ENCODE peak calls at places on chromosomes 4 and X, in ten cellular contexts. One of them, this sample, is unnamed.

GRCh38 chr4:3253808-3254207 is 4.8 kb downstream of the MSANTD1 start:
- DNase-seq in GM19239: no peak
- DNase-seq in RPMI7951: no peak
- DNase-seq in NCI-H510A treated with DMSO at 0.1 percent for 48 hours: no peak
- DNase-seq in iPS DF 6.9: no peak
- DNase-seq in psoas muscle: peak
- DNase-seq in EL: no peak
- DNase-seq in endothelial cell: no peak
- DNase-seq in T-helper 1 cell: no peak
- DNase-seq in GM04504: no peak
- DNase-seq in this sample: peak

GRCh38 chrX:115939636-115940160 is 230.8 kb upstream of the AGTR2 start:
- DNase-seq in NCI-H510A treated with DMSO at 0.1 percent for 48 hours: no peak
- DNase-seq in iPS DF 6.9: no peak
- DNase-seq in GM19239: no peak
- DNase-seq in RPMI7951: no peak
- DNase-seq in EL: no peak
- DNase-seq in GM04504: no peak
- DNase-seq in psoas muscle: no peak
- DNase-seq in endothelial cell: no peak
- DNase-seq in T-helper 1 cell: no peak
- DNase-seq in this sample: no peak

GRCh38 chrX:153526040-153526439 is 8.6 kb downstream of the ATP2B3 start:
- DNase-seq in EL: no peak
- DNase-seq in psoas muscle: no peak
- DNase-seq in T-helper 1 cell: no peak
- DNase-seq in NCI-H510A treated with DMSO at 0.1 percent for 48 hours: no peak
- DNase-seq in RPMI7951: no peak
- DNase-seq in GM04504: no peak
- DNase-seq in iPS DF 6.9: no peak
- DNase-seq in GM19239: no peak
- DNase-seq in endothelial cell: no peak
- DNase-seq in this sample: no peak

GRCh38 chr4:133151681-133152329 is 2.7 kb downstream of the PCDH10 start:
- DNase-seq in GM19239: no peak
- DNase-seq in RPMI7951: no peak
- DNase-seq in T-helper 1 cell: no peak
- DNase-seq in endothelial cell: peak
- DNase-seq in NCI-H510A treated with DMSO at 0.1 percent for 48 hours: peak
- DNase-seq in psoas muscle: peak
- DNase-seq in iPS DF 6.9: no peak
- DNase-seq in GM04504: no peak
- DNase-seq in EL: peak
- DNase-seq in this sample: peak

GRCh38 chr4:114180481-114180880 is 201.0 kb upstream of the ARSJ start:
- DNase-seq in EL: peak
- DNase-seq in GM19239: no peak
- DNase-seq in RPMI7951: peak
- DNase-seq in T-helper 1 cell: no peak
- DNase-seq in GM04504: peak
- DNase-seq in psoas muscle: no peak
- DNase-seq in NCI-H510A treated with DMSO at 0.1 percent for 48 hours: no peak
- DNase-seq in endothelial cell: peak
- DNase-seq in iPS DF 6.9: peak
- DNase-seq in this sample: no peak

GRCh38 chrX:13607356-13607995 is 38.1 kb downstream of the EGFL6 start:
- DNase-seq in GM19239: no peak
- DNase-seq in GM04504: no peak
- DNase-seq in endothelial cell: no peak
- DNase-seq in psoas muscle: no peak
- DNase-seq in RPMI7951: no peak
- DNase-seq in iPS DF 6.9: no peak
- DNase-seq in EL: no peak
- DNase-seq in NCI-H510A treated with DMSO at 0.1 percent for 48 hours: no peak
- DNase-seq in T-helper 1 cell: no peak
- DNase-seq in this sample: no peak

GRCh38 chr4:141686929-141687328 is 50.5 kb downstream of the IL15 start:
- DNase-seq in T-helper 1 cell: no peak
- DNase-seq in iPS DF 6.9: no peak
- DNase-seq in psoas muscle: no peak
- DNase-seq in RPMI7951: no peak
- DNase-seq in GM04504: no peak
- DNase-seq in EL: peak
- DNase-seq in NCI-H510A treated with DMSO at 0.1 percent for 48 hours: no peak
- DNase-seq in GM19239: no peak
- DNase-seq in endothelial cell: no peak
- DNase-seq in this sample: no peak

GRCh38 chr4:102759835-102760644 is 728 bp downstream of the MANBA start:
- DNase-seq in iPS DF 6.9: no peak
- DNase-seq in EL: peak
- DNase-seq in RPMI7951: peak
- DNase-seq in endothelial cell: no peak
- DNase-seq in NCI-H510A treated with DMSO at 0.1 percent for 48 hours: peak
- DNase-seq in GM04504: no peak
- DNase-seq in T-helper 1 cell: no peak
- DNase-seq in psoas muscle: no peak
- DNase-seq in GM19239: peak
- DNase-seq in this sample: no peak

GRCh38 chr4:126710935-126711334 is 921.8 kb upstream of the INTU start:
- DNase-seq in RPMI7951: no peak
- DNase-seq in NCI-H510A treated with DMSO at 0.1 percent for 48 hours: no peak
- DNase-seq in T-helper 1 cell: no peak
- DNase-seq in endothelial cell: no peak
- DNase-seq in EL: no peak
- DNase-seq in GM04504: no peak
- DNase-seq in GM19239: no peak
- DNase-seq in psoas muscle: no peak
- DNase-seq in iPS DF 6.9: no peak
- DNase-seq in this sample: no peak

GRCh38 chrX:2224597-2225235 is 276.1 kb downstream of the DHRSX start:
- DNase-seq in RPMI7951: no peak
- DNase-seq in endothelial cell: no peak
- DNase-seq in GM19239: no peak
- DNase-seq in GM04504: no peak
- DNase-seq in T-helper 1 cell: no peak
- DNase-seq in iPS DF 6.9: no peak
- DNase-seq in EL: no peak
- DNase-seq in psoas muscle: no peak
- DNase-seq in NCI-H510A treated with DMSO at 0.1 percent for 48 hours: no peak
- DNase-seq in this sample: no peak

GRCh38 chr4:98728433-98728832 is 70.0 kb upstream of the TSPAN5 start:
- DNase-seq in EL: peak
- DNase-seq in psoas muscle: no peak
- DNase-seq in iPS DF 6.9: no peak
- DNase-seq in GM19239: no peak
- DNase-seq in NCI-H510A treated with DMSO at 0.1 percent for 48 hours: no peak
- DNase-seq in GM04504: no peak
- DNase-seq in RPMI7951: peak
- DNase-seq in T-helper 1 cell: no peak
- DNase-seq in endothelial cell: peak
- DNase-seq in this sample: no peak

GRCh38 chrX:98068210-98068609 is 1184.5 kb downstream of the RPA4 start:
- DNase-seq in iPS DF 6.9: no peak
- DNase-seq in EL: no peak
- DNase-seq in endothelial cell: no peak
- DNase-seq in GM04504: no peak
- DNase-seq in psoas muscle: no peak
- DNase-seq in NCI-H510A treated with DMSO at 0.1 percent for 48 hours: peak
- DNase-seq in RPMI7951: no peak
- DNase-seq in T-helper 1 cell: no peak
- DNase-seq in GM19239: no peak
- DNase-seq in this sample: no peak

GRCh38 chrX:17078031-17078730 is 131.7 kb downstream of the REPS2 start:
- DNase-seq in GM04504: peak
- DNase-seq in NCI-H510A treated with DMSO at 0.1 percent for 48 hours: no peak
- DNase-seq in GM19239: no peak
- DNase-seq in endothelial cell: no peak
- DNase-seq in iPS DF 6.9: no peak
- DNase-seq in EL: peak
- DNase-seq in psoas muscle: no peak
- DNase-seq in T-helper 1 cell: no peak
- DNase-seq in RPMI7951: peak
- DNase-seq in this sample: no peak

GRCh38 chrX:121132675-121133074 is 85.3 kb downstream of the GLUD2 start:
- DNase-seq in RPMI7951: no peak
- DNase-seq in EL: no peak
- DNase-seq in NCI-H510A treated with DMSO at 0.1 percent for 48 hours: no peak
- DNase-seq in GM19239: no peak
- DNase-seq in endothelial cell: no peak
- DNase-seq in psoas muscle: no peak
- DNase-seq in iPS DF 6.9: no peak
- DNase-seq in T-helper 1 cell: no peak
- DNase-seq in GM04504: no peak
- DNase-seq in this sample: no peak

GRCh38 chrX:71637848-71638247 is 19.5 kb upstream of the CXCR3 start:
- DNase-seq in NCI-H510A treated with DMSO at 0.1 percent for 48 hours: peak
- DNase-seq in EL: peak
- DNase-seq in RPMI7951: peak
- DNase-seq in GM04504: no peak
- DNase-seq in psoas muscle: no peak
- DNase-seq in endothelial cell: no peak
- DNase-seq in GM19239: no peak
- DNase-seq in iPS DF 6.9: no peak
- DNase-seq in T-helper 1 cell: no peak
- DNase-seq in this sample: no peak

GRCh38 chr4:170080496-170080895 is 9.3 kb downstream of the AADAT start:
- DNase-seq in EL: no peak
- DNase-seq in NCI-H510A treated with DMSO at 0.1 percent for 48 hours: no peak
- DNase-seq in RPMI7951: no peak
- DNase-seq in GM19239: no peak
- DNase-seq in iPS DF 6.9: no peak
- DNase-seq in GM04504: no peak
- DNase-seq in T-helper 1 cell: no peak
- DNase-seq in psoas muscle: no peak
- DNase-seq in endothelial cell: no peak
- DNase-seq in this sample: no peak

GRCh38 chrX:153537526-153538295 is 20.3 kb downstream of the ATP2B3 start:
- DNase-seq in RPMI7951: no peak
- DNase-seq in EL: no peak
- DNase-seq in GM19239: no peak
- DNase-seq in endothelial cell: no peak
- DNase-seq in NCI-H510A treated with DMSO at 0.1 percent for 48 hours: no peak
- DNase-seq in GM04504: no peak
- DNase-seq in psoas muscle: no peak
- DNase-seq in T-helper 1 cell: no peak
- DNase-seq in iPS DF 6.9: no peak
- DNase-seq in this sample: no peak

GRCh38 chr4:7207791-7208231 is 15.5 kb downstream of the SORCS2 start:
- DNase-seq in EL: no peak
- DNase-seq in T-helper 1 cell: no peak
- DNase-seq in GM19239: no peak
- DNase-seq in RPMI7951: no peak
- DNase-seq in psoas muscle: no peak
- DNase-seq in iPS DF 6.9: no peak
- DNase-seq in GM04504: no peak
- DNase-seq in endothelial cell: no peak
- DNase-seq in NCI-H510A treated with DMSO at 0.1 percent for 48 hours: no peak
- DNase-seq in this sample: no peak

GRCh38 chrX:150363561-150364346 is 637 bp downstream of the MAMLD1 start:
- DNase-seq in NCI-H510A treated with DMSO at 0.1 percent for 48 hours: no peak
- DNase-seq in RPMI7951: peak
- DNase-seq in GM19239: no peak
- DNase-seq in T-helper 1 cell: no peak
- DNase-seq in GM04504: no peak
- DNase-seq in iPS DF 6.9: no peak
- DNase-seq in endothelial cell: peak
- DNase-seq in psoas muscle: peak
- DNase-seq in EL: peak
- DNase-seq in this sample: no peak

GRCh38 chrX:43655961-43656494 is at the start of gene MAOA:
- DNase-seq in iPS DF 6.9: no peak
- DNase-seq in T-helper 1 cell: no peak
- DNase-seq in NCI-H510A treated with DMSO at 0.1 percent for 48 hours: peak
- DNase-seq in RPMI7951: peak
- DNase-seq in EL: peak
- DNase-seq in psoas muscle: peak
- DNase-seq in GM04504: no peak
- DNase-seq in GM19239: no peak
- DNase-seq in endothelial cell: peak
- DNase-seq in this sample: peak

GRCh38 chrX:115462406-115462805 is 98.6 kb upstream of the PLS3 start:
- DNase-seq in psoas muscle: no peak
- DNase-seq in GM04504: no peak
- DNase-seq in GM19239: no peak
- DNase-seq in endothelial cell: no peak
- DNase-seq in T-helper 1 cell: no peak
- DNase-seq in iPS DF 6.9: no peak
- DNase-seq in EL: no peak
- DNase-seq in RPMI7951: no peak
- DNase-seq in NCI-H510A treated with DMSO at 0.1 percent for 48 hours: no peak
- DNase-seq in this sample: no peak

GRCh38 chr4:32841217-32841616 is 2121.0 kb downstream of the PCDH7 start:
- DNase-seq in T-helper 1 cell: no peak
- DNase-seq in EL: no peak
- DNase-seq in iPS DF 6.9: no peak
- DNase-seq in psoas muscle: no peak
- DNase-seq in RPMI7951: no peak
- DNase-seq in endothelial cell: no peak
- DNase-seq in GM19239: no peak
- DNase-seq in NCI-H510A treated with DMSO at 0.1 percent for 48 hours: no peak
- DNase-seq in GM04504: no peak
- DNase-seq in this sample: no peak

GRCh38 chr4:22203436-22204011 is 255.0 kb upstream of the KCNIP4 start:
- DNase-seq in endothelial cell: no peak
- DNase-seq in GM19239: no peak
- DNase-seq in EL: peak
- DNase-seq in T-helper 1 cell: no peak
- DNase-seq in NCI-H510A treated with DMSO at 0.1 percent for 48 hours: no peak
- DNase-seq in iPS DF 6.9: no peak
- DNase-seq in psoas muscle: no peak
- DNase-seq in RPMI7951: no peak
- DNase-seq in GM04504: no peak
- DNase-seq in this sample: no peak

GRCh38 chr4:85929926-85930325 is 429.9 kb downstream of the MAPK10 start:
- DNase-seq in NCI-H510A treated with DMSO at 0.1 percent for 48 hours: peak
- DNase-seq in GM19239: no peak
- DNase-seq in iPS DF 6.9: no peak
- DNase-seq in psoas muscle: no peak
- DNase-seq in GM04504: no peak
- DNase-seq in EL: no peak
- DNase-seq in endothelial cell: peak
- DNase-seq in T-helper 1 cell: no peak
- DNase-seq in RPMI7951: no peak
- DNase-seq in this sample: no peak

This sample was measured in suprapubic skin.